ENCODE peak calls at places on chromosomes 1 and 21, in ten cellular contexts. U is H54; M is ureter; W is nephron progenitor cell; H is GM23248; N is activated CD4-positive, alpha-beta T cell treated with anti-CD3 and anti-CD28 coated beads, Interleukin-2, amount 10 ng/mL, durations not matched to agents 7 days and 5 days; G is prostate gland; K is activated T-helper 2 cell treated with anti-CD3 and anti-CD28 coated beads, Interferon-gamma antibody, Interleukin-2, Interleukin-4, amounts not matched to agents 10 μg/mL and 5 μg/mL and 100 μg/mL, durations not matched to agents 14 hours and 24 hours and 36 hours; Z is AG08395; J is RCC 7860. B is an unnamed sample.

GRCh38 chr1:53549287-53549686 is 90.1 kb downstream of the DMRTB1 start:
- DNase-seq in N (no peak), H (no peak), M (no peak), K (no peak), Z (no peak), J (no peak), U (no peak), G (no peak), W (no peak), B (no peak)

GRCh38 chr21:31220567-31220966 is 123.5 kb downstream of the TIAM1 start:
- DNase-seq in K (no peak), Z (peak), N (no peak), J (no peak), W (no peak), U (no peak), M (no peak), G (no peak), H (peak), B (no peak)

GRCh38 chr1:29649375-29650040 is 413.2 kb downstream of the PTPRU start:
- DNase-seq in J (no peak), W (no peak), M (peak), U (no peak), N (no peak), G (no peak), H (peak), K (peak), Z (no peak), B (no peak)

GRCh38 chr21:45826733-45827692 is 154.6 kb upstream of the COL6A1 start:
- DNase-seq in N (peak), H (no peak), U (no peak), Z (no peak), M (peak), J (no peak), K (peak), W (no peak), G (no peak), B (peak)

GRCh38 chr1:216075339-216075738 is 347.9 kb downstream of the USH2A start:
- DNase-seq in N (no peak), M (no peak), Z (no peak), G (no peak), K (no peak), U (peak), J (no peak), H (peak), W (no peak), B (no peak)

GRCh38 chr21:28308516-28308915 is 684.2 kb downstream of the LTN1 start:
- DNase-seq in Z (no peak), M (no peak), H (peak), U (no peak), G (no peak), W (no peak), J (no peak), K (no peak), N (no peak), B (no peak)

GRCh38 chr1:91637539-91637994 is 136.9 kb downstream of the CDC7 start:
- DNase-seq in G (no peak), M (no peak), K (no peak), Z (no peak), J (no peak), W (no peak), U (no peak), N (no peak), H (no peak), B (no peak)

GRCh38 chr1:25692560-25692959 is 76.0 kb downstream of the MAN1C1 start:
- DNase-seq in K (no peak), N (peak), W (peak), U (no peak), M (no peak), J (no peak), Z (no peak), G (no peak), H (no peak), B (no peak)

B was measured in B cell.